ENCODE peak calls at places on chromosomes 7 and 10, in seven cellular contexts. One of them, this sample, is unnamed.
A peak's percentile ranks its signal among the peaks of the same experiment; 100 is the strongest.

GRCh38 chr7:24052572-24053223 is 231.3 kb upstream of the NPY start:
- DNase-seq in GM12891: no peak
- DNase-seq in glutamatergic neuron: no peak
- DNase-seq in activated T-helper 1 cell treated with anti-CD3 and anti-CD28 coated beads, Interleukin-12 subunit alpha, Interleukin-12 subunit beta, Interleukin-2, Interleukin-4 antibody, amounts not matched to agents 30 ng/mL and 10 ng/mL and 1 ng/mL, durations not matched to agents 14 hours and 24 hours and 36 hours: no peak
- DNase-seq in naive thymus-derived CD4-positive, alpha-beta T cell: no peak
- DNase-seq in breast epithelium: no peak
- DNase-seq in MCF 10A: peak; percentile 88
- DNase-seq in this sample: no peak

GRCh38 chr10:72173267-72173634 is 42.6 kb upstream of the ANAPC16 start:
- DNase-seq in GM12891: no peak
- DNase-seq in glutamatergic neuron: no peak
- DNase-seq in activated T-helper 1 cell treated with anti-CD3 and anti-CD28 coated beads, Interleukin-12 subunit alpha, Interleukin-12 subunit beta, Interleukin-2, Interleukin-4 antibody, amounts not matched to agents 30 ng/mL and 10 ng/mL and 1 ng/mL, durations not matched to agents 14 hours and 24 hours and 36 hours: no peak
- DNase-seq in naive thymus-derived CD4-positive, alpha-beta T cell: no peak
- DNase-seq in breast epithelium: no peak
- DNase-seq in MCF 10A: peak; percentile 9
- DNase-seq in this sample: no peak

GRCh38 chr10:52665821-52666220 is 106.8 kb downstream of the MBL2 start:
- DNase-seq in GM12891: no peak
- DNase-seq in glutamatergic neuron: no peak
- DNase-seq in activated T-helper 1 cell treated with anti-CD3 and anti-CD28 coated beads, Interleukin-12 subunit alpha, Interleukin-12 subunit beta, Interleukin-2, Interleukin-4 antibody, amounts not matched to agents 30 ng/mL and 10 ng/mL and 1 ng/mL, durations not matched to agents 14 hours and 24 hours and 36 hours: no peak
- DNase-seq in naive thymus-derived CD4-positive, alpha-beta T cell: no peak
- DNase-seq in breast epithelium: no peak
- DNase-seq in MCF 10A: no peak
- DNase-seq in this sample: no peak

GRCh38 chr10:48627984-48628609 is 23.2 kb upstream of the ARHGAP22 start:
- DNase-seq in GM12891: no peak
- DNase-seq in glutamatergic neuron: peak; percentile 38
- DNase-seq in activated T-helper 1 cell treated with anti-CD3 and anti-CD28 coated beads, Interleukin-12 subunit alpha, Interleukin-12 subunit beta, Interleukin-2, Interleukin-4 antibody, amounts not matched to agents 30 ng/mL and 10 ng/mL and 1 ng/mL, durations not matched to agents 14 hours and 24 hours and 36 hours: no peak
- DNase-seq in naive thymus-derived CD4-positive, alpha-beta T cell: no peak
- DNase-seq in breast epithelium: no peak
- DNase-seq in MCF 10A: no peak
- DNase-seq in this sample: no peak

GRCh38 chr10:28489201-28489600 is 43.7 kb upstream of the WAC start:
- DNase-seq in GM12891: no peak
- DNase-seq in glutamatergic neuron: no peak
- DNase-seq in activated T-helper 1 cell treated with anti-CD3 and anti-CD28 coated beads, Interleukin-12 subunit alpha, Interleukin-12 subunit beta, Interleukin-2, Interleukin-4 antibody, amounts not matched to agents 30 ng/mL and 10 ng/mL and 1 ng/mL, durations not matched to agents 14 hours and 24 hours and 36 hours: no peak
- DNase-seq in naive thymus-derived CD4-positive, alpha-beta T cell: no peak
- DNase-seq in breast epithelium: no peak
- DNase-seq in MCF 10A: no peak
- DNase-seq in this sample: no peak

GRCh38 chr10:124092270-124093075 is 925 bp downstream of the CHST15 start:
- DNase-seq in GM12891: peak; percentile 53
- DNase-seq in glutamatergic neuron: peak; percentile 72
- DNase-seq in activated T-helper 1 cell treated with anti-CD3 and anti-CD28 coated beads, Interleukin-12 subunit alpha, Interleukin-12 subunit beta, Interleukin-2, Interleukin-4 antibody, amounts not matched to agents 30 ng/mL and 10 ng/mL and 1 ng/mL, durations not matched to agents 14 hours and 24 hours and 36 hours: peak; percentile 19
- DNase-seq in naive thymus-derived CD4-positive, alpha-beta T cell: peak; percentile 51
- DNase-seq in breast epithelium: no peak
- DNase-seq in MCF 10A: peak; percentile 65
- DNase-seq in this sample: no peak

GRCh38 chr7:26061340-26062239 is 90.4 kb upstream of the NFE2L3 start:
- DNase-seq in GM12891: peak; percentile 43
- DNase-seq in glutamatergic neuron: peak; percentile 82
- DNase-seq in activated T-helper 1 cell treated with anti-CD3 and anti-CD28 coated beads, Interleukin-12 subunit alpha, Interleukin-12 subunit beta, Interleukin-2, Interleukin-4 antibody, amounts not matched to agents 30 ng/mL and 10 ng/mL and 1 ng/mL, durations not matched to agents 14 hours and 24 hours and 36 hours: peak; percentile 38
- DNase-seq in naive thymus-derived CD4-positive, alpha-beta T cell: peak; percentile 66
- DNase-seq in breast epithelium: peak; percentile 74
- DNase-seq in MCF 10A: peak; percentile 79
- DNase-seq in this sample: peak; percentile 80

GRCh38 chr7:101899616-101900015 is 82.2 kb downstream of the CUX1 start:
- DNase-seq in GM12891: no peak
- DNase-seq in glutamatergic neuron: no peak
- DNase-seq in activated T-helper 1 cell treated with anti-CD3 and anti-CD28 coated beads, Interleukin-12 subunit alpha, Interleukin-12 subunit beta, Interleukin-2, Interleukin-4 antibody, amounts not matched to agents 30 ng/mL and 10 ng/mL and 1 ng/mL, durations not matched to agents 14 hours and 24 hours and 36 hours: no peak
- DNase-seq in naive thymus-derived CD4-positive, alpha-beta T cell: no peak
- DNase-seq in breast epithelium: no peak
- DNase-seq in MCF 10A: no peak
- DNase-seq in this sample: no peak

GRCh38 chr10:126734015-126734414 is 63.5 kb upstream of the C10orf90 start:
- DNase-seq in GM12891: no peak
- DNase-seq in glutamatergic neuron: no peak
- DNase-seq in activated T-helper 1 cell treated with anti-CD3 and anti-CD28 coated beads, Interleukin-12 subunit alpha, Interleukin-12 subunit beta, Interleukin-2, Interleukin-4 antibody, amounts not matched to agents 30 ng/mL and 10 ng/mL and 1 ng/mL, durations not matched to agents 14 hours and 24 hours and 36 hours: no peak
- DNase-seq in naive thymus-derived CD4-positive, alpha-beta T cell: no peak
- DNase-seq in breast epithelium: no peak
- DNase-seq in MCF 10A: peak; percentile 35
- DNase-seq in this sample: no peak

GRCh38 chr10:133264455-133264854 is 12.2 kb downstream of the ADAM8 start:
- DNase-seq in GM12891: no peak
- DNase-seq in glutamatergic neuron: no peak
- DNase-seq in activated T-helper 1 cell treated with anti-CD3 and anti-CD28 coated beads, Interleukin-12 subunit alpha, Interleukin-12 subunit beta, Interleukin-2, Interleukin-4 antibody, amounts not matched to agents 30 ng/mL and 10 ng/mL and 1 ng/mL, durations not matched to agents 14 hours and 24 hours and 36 hours: peak; percentile 40
- DNase-seq in naive thymus-derived CD4-positive, alpha-beta T cell: no peak
- DNase-seq in breast epithelium: no peak
- DNase-seq in MCF 10A: peak; percentile 18
- DNase-seq in this sample: no peak

GRCh38 chr10:12729885-12730284 is 271.6 kb downstream of the CCDC3 start:
- DNase-seq in GM12891: no peak
- DNase-seq in glutamatergic neuron: peak; percentile 42
- DNase-seq in activated T-helper 1 cell treated with anti-CD3 and anti-CD28 coated beads, Interleukin-12 subunit alpha, Interleukin-12 subunit beta, Interleukin-2, Interleukin-4 antibody, amounts not matched to agents 30 ng/mL and 10 ng/mL and 1 ng/mL, durations not matched to agents 14 hours and 24 hours and 36 hours: no peak
- DNase-seq in naive thymus-derived CD4-positive, alpha-beta T cell: no peak
- DNase-seq in breast epithelium: no peak
- DNase-seq in MCF 10A: peak; percentile 30
- DNase-seq in this sample: no peak

This sample was measured in omental fat pad.